ENCODE peak calls at places on chromosomes 3 and 15, in six cellular contexts. E, O, P, F, J and L are unnamed samples.

GRCh38 chr3:110932515-110933095 is 139.0 kb upstream of the NECTIN3 start:
- DNase-seq in E (peak), O (no peak), P (no peak), F (no peak), J (no peak), L (no peak)

GRCh38 chr3:138187296-138188012 is at the start of gene ARMC8:
- DNase-seq in E (no peak), O (peak), P (no peak), F (no peak), J (peak), L (peak)

GRCh38 chr3:131794766-131795381 is 239.9 kb downstream of the CPNE4 start:
- DNase-seq in E (peak), O (no peak), P (peak), F (no peak), J (peak), L (peak)

GRCh38 chr3:13808576-13808975 is 71.3 kb downstream of the WNT7A start:
- DNase-seq in E (no peak), O (no peak), P (no peak), F (no peak), J (no peak), L (no peak)

GRCh38 chr3:65871305-65872141 is 167.2 kb downstream of the MAGI1 start:
- DNase-seq in E (no peak), O (peak), P (no peak), F (no peak), J (peak), L (no peak)

GRCh38 chr15:63599401-63600000 is 2.3 kb downstream of the FBXL22 start:
- DNase-seq in E (no peak), O (peak), P (peak), F (no peak), J (peak), L (peak)

GRCh38 chr3:177385831-177386301 is 188.6 kb upstream of the TBL1XR1 start:
- DNase-seq in E (peak), O (no peak), P (no peak), F (no peak), J (no peak), L (no peak)

GRCh38 chr3:184598220-184598927 is 36.8 kb downstream of the EPHB3 start:
- DNase-seq in E (peak), O (no peak), P (no peak), F (no peak), J (no peak), L (no peak)

GRCh38 chr3:48695113-48695753 is 9.5 kb upstream of the NCKIPSD start:
- DNase-seq in E (peak), O (peak), P (no peak), F (peak), J (peak), L (peak)

GRCh38 chr3:66400381-66401156 is 100.3 kb downstream of the LRIG1 start:
- DNase-seq in E (no peak), O (no peak), P (no peak), F (no peak), J (no peak), L (peak)

GRCh38 chr3:150083653-150084037 is 113.0 kb upstream of the PFN2 start:
- DNase-seq in E (no peak), O (no peak), P (no peak), F (no peak), J (no peak), L (no peak)

GRCh38 chr3:190165253-190165652 is 44.6 kb upstream of the P3H2 start:
- DNase-seq in E (no peak), O (no peak), P (no peak), F (no peak), J (no peak), L (no peak)

GRCh38 chr3:174955513-174956001 is 96.4 kb downstream of the NAALADL2 start:
- DNase-seq in E (no peak), O (no peak), P (no peak), F (no peak), J (no peak), L (peak)

GRCh38 chr15:94069834-94070233 is 161.5 kb upstream of the MCTP2 start:
- DNase-seq in E (no peak), O (no peak), P (no peak), F (no peak), J (no peak), L (no peak)

GRCh38 chr15:69593488-69593887 is 140.9 kb downstream of the RPLP1 start:
- DNase-seq in E (no peak), O (no peak), P (no peak), F (no peak), J (peak), L (no peak)

GRCh38 chr3:30667250-30667585 is 60.8 kb downstream of the TGFBR2 start:
- DNase-seq in E (no peak), O (no peak), P (no peak), F (no peak), J (no peak), L (no peak)

GRCh38 chr15:78640527-78640839 is 527 bp downstream of the CHRNB4 start:
- DNase-seq in E (no peak), O (no peak), P (no peak), F (no peak), J (no peak), L (no peak)

GRCh38 chr15:41894791-41895463 is 1.1 kb upstream of the SPTBN5 start:
- DNase-seq in E (peak), O (peak), P (no peak), F (no peak), J (peak), L (peak)

GRCh38 chr3:12357456-12357855 is 68.6 kb downstream of the PPARG start:
- DNase-seq in E (no peak), O (no peak), P (no peak), F (no peak), J (no peak), L (no peak)

GRCh38 chr3:18234717-18235335 is 190.3 kb downstream of the SATB1 start:
- DNase-seq in E (no peak), O (no peak), P (no peak), F (no peak), J (no peak), L (no peak)

GRCh38 chr15:53872410-53872809 is 105.8 kb upstream of the UNC13C start:
- DNase-seq in E (no peak), O (no peak), P (no peak), F (no peak), J (no peak), L (no peak)

GRCh38 chr3:57100046-57100695 is 39.7 kb downstream of the SPATA12 start:
- DNase-seq in E (peak), O (peak), P (peak), F (peak), J (peak), L (peak)

GRCh38 chr3:124883766-124884473 is 3.2 kb downstream of the ITGB5 start:
- DNase-seq in E (no peak), O (no peak), P (no peak), F (no peak), J (no peak), L (no peak)

GRCh38 chr15:57747206-57747605 is 40.7 kb downstream of the POLR2M start:
- DNase-seq in E (no peak), O (peak), P (no peak), F (no peak), J (peak), L (no peak)

GRCh38 chr3:66715806-66716205 is 215.0 kb upstream of the LRIG1 start:
- DNase-seq in E (no peak), O (no peak), P (no peak), F (no peak), J (no peak), L (no peak)

GRCh38 chr3:167843483-167843882 is 108.0 kb downstream of the SERPINI1 start:
- DNase-seq in E (no peak), O (no peak), P (peak), F (no peak), J (no peak), L (no peak)

GRCh38 chr15:34049096-34049495 is 10.1 kb upstream of the AVEN start:
- DNase-seq in E (peak), O (no peak), P (no peak), F (no peak), J (no peak), L (no peak)

GRCh38 chr15:89150762-89151305 is 62.6 kb downstream of the ABHD2 start:
- DNase-seq in E (no peak), O (peak), P (no peak), F (no peak), J (no peak), L (no peak)

GRCh38 chr15:99741835-99742234 is 8.6 kb upstream of the LYSMD4 start:
- DNase-seq in E (no peak), O (no peak), P (no peak), F (no peak), J (no peak), L (no peak)

GRCh38 chr3:140386357-140387100 is 291.3 kb upstream of the TRIM42 start:
- DNase-seq in E (no peak), O (no peak), P (no peak), F (no peak), J (no peak), L (no peak)

GRCh38 chr3:194604837-194605236 is 28.4 kb downstream of the TMEM44 start:
- DNase-seq in E (no peak), O (no peak), P (no peak), F (no peak), J (no peak), L (no peak)
- TF ChIP-seq CTCF in E (peak), O (no peak), P (peak), F (no peak), J (no peak), L (no peak)

DNA sequence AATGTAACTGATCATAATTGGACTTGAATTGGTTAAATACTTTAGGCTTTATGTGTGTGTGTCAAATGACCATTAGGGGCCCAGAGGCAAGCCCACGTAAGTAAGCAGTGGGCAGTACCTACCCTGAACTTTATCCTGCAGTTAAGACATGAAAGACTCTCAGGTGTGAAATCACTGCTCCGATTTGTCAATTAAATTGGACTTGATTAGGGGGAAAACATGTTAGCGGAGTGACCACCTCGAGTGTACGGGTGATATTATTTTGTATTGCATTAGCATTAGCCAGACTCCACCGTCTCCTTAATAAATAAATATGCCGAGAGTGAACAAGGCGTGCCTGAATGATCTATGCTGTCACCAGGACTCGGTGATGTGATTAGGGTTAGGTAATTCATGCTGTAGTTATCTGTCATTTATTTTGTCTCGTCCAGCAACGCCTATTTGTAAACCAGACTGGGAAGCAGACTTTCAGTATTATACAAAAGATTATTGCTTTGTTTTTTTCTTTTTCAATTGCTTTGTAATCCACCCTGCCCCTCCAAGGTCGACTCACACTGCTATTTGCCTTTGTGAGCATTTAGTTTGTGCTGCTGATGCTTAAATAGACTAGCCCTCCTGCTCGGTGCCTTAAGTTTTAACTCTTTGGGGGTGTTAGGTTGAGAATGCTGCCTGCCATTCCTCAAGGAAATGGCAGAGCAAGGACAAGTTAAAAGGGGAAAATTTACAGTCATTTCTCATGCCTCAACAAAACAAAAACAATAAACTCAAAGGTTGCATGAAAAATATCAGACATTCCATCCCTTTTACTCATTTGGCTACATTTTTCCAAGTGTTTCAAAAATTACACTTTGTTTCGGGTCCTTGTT is 1.8 kb downstream of the RBMS3 start:
- DNase-seq in E (peak), O (no peak), P (no peak), F (no peak), J (no peak), L (no peak)
- H3K4me3 ChIP-seq in E (peak), O (peak), P (peak), F (peak), J (no peak), L (peak)

GRCh38 chr3:32146669-32147315 is 40.4 kb downstream of the GPD1L start:
- DNase-seq in E (no peak), O (no peak), P (peak), F (no peak), J (no peak), L (no peak)

GRCh38 chr3:32143849-32144757 is 37.7 kb downstream of the GPD1L start:
- DNase-seq in E (peak), O (peak), P (peak), F (peak), J (peak), L (peak)

GRCh38 chr3:32147509-32147908 is 41.1 kb downstream of the GPD1L start:
- DNase-seq in E (peak), O (no peak), P (no peak), F (no peak), J (no peak), L (no peak)

GRCh38 chr3:32148356-32148755 is 41.9 kb downstream of the GPD1L start:
- DNase-seq in E (peak), O (no peak), P (no peak), F (no peak), J (no peak), L (no peak)

GRCh38 chr3:32147935-32148334 is 41.5 kb downstream of the GPD1L start:
- DNase-seq in E (no peak), O (no peak), P (peak), F (no peak), J (no peak), L (no peak)
- TF ChIP-seq CTCF in E (no peak), O (no peak), P (peak), F (no peak), J (no peak), L (no peak)

DNA sequence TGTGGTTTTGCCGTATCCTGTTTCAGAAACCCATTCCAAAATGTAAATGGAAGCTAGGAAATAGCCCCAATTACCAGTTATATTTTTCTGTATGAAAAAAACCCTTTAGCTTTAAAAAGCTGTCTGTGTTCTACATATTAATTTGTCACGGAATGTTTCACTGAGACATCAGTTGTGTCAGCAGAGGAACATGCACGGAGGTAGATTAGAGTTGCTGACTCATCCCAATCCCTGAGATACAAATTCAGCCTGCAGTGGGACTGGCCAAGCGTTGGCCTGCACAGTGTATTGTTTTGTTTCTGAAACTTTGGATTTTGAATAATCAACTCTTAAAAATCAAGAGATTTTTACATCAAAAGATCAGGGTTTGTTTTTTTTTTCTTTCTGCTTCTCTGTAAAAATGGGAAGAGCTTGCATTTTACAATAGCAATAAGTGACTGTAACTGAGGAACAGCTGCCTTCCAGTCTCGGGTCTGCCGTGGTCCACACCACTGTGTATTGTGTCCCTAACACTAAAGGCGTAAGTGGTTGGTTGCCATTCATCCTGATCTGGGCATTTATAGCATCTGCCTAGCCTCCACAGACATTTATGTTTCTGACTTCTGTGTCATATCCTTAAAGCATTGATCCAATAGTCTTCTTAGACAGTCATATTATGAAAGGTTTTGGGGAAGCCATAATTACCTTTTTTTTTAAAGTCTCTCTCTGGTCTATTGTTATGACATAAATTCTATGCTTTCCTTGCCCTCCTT is 218.1 kb downstream of the ADAMTSL3 start:
- DNase-seq in E (peak), O (no peak), P (no peak), F (no peak), J (no peak), L (no peak)
- H3K4me3 ChIP-seq in E (no peak), O (no peak), P (no peak), F (no peak), J (no peak), L (no peak)

GRCh38 chr15:86236721-86237121 is 157.1 kb downstream of the AGBL1 start:
- DNase-seq in E (no peak), O (no peak), P (no peak), F (no peak), J (no peak), L (no peak)
- TF ChIP-seq CTCF in E (no peak), O (no peak), P (no peak), F (no peak), J (no peak), L (no peak)

GRCh38 chr15:36401586-36401966 is 177.8 kb upstream of the CDIN1 start:
- DNase-seq in E (no peak), O (no peak), P (no peak), F (no peak), J (no peak), L (no peak)
- H3K4me3 ChIP-seq in E (no peak), O (no peak), P (no peak), F (no peak), J (no peak), L (no peak)